ENCODE peak calls at places on chromosomes 3 and 15, in five cellular contexts. H, W, L, Z and M are unnamed samples.

GRCh38 chr3:48086736-48087470 is 70.7 kb upstream of the MAP4 start:
- DNase-seq in Z (no peak), H (no peak), W (peak), L (no peak), M (no peak)

GRCh38 chr3:101629219-101629618 is 47.7 kb downstream of the ZBTB11 start:
- DNase-seq in W (no peak), Z (no peak), L (no peak), H (no peak), M (no peak)

GRCh38 chr15:56243117-56243773 is 434 bp downstream of the RFX7 start:
- DNase-seq in L (peak), H (peak), Z (peak), W (peak), M (peak)

GRCh38 chr3:129418041-129418973 is 10.1 kb downstream of the EFCAB12 start:
- DNase-seq in L (no peak), W (no peak), H (no peak), Z (no peak), M (no peak)

GRCh38 chr3:25567806-25568524 is 96.7 kb downstream of the TOP2B start:
- DNase-seq in L (no peak), Z (no peak), H (no peak), W (no peak), M (no peak)

GRCh38 chr3:76961284-76961683 is 78.6 kb upstream of the ROBO2 start:
- DNase-seq in L (no peak), W (no peak), H (no peak), Z (no peak), M (no peak)

GRCh38 chr3:164903820-164904451 is 174.4 kb downstream of the SI start:
- DNase-seq in Z (no peak), L (no peak), H (no peak), W (no peak), M (no peak)

GRCh38 chr3:127472506-127472905 is 118.0 kb downstream of the TPRA1 start:
- DNase-seq in H (no peak), Z (no peak), W (no peak), L (no peak), M (no peak)

GRCh38 chr15:48190932-48191573 is 412 bp upstream of the CTXN2 start:
- DNase-seq in L (peak), Z (peak), W (peak), H (peak), M (peak)

GRCh38 chr3:197692641-197693040 is 44.1 kb downstream of the RUBCN start:
- DNase-seq in H (no peak), Z (no peak), L (no peak), W (peak), M (peak)

GRCh38 chr3:183114779-183115178 is 15.5 kb upstream of the MCCC1 start:
- DNase-seq in W (no peak), L (no peak), H (peak), Z (no peak), M (no peak)

GRCh38 chr15:83578706-83579105 is 75.2 kb upstream of the ADAMTSL3 start:
- DNase-seq in W (no peak), H (no peak), Z (no peak), L (no peak), M (no peak)

GRCh38 chr3:177979684-177980083 is 556.6 kb upstream of the KCNMB2 start:
- DNase-seq in L (no peak), Z (no peak), W (no peak), H (no peak), M (no peak)

GRCh38 chr3:68088216-68088615 is 433.8 kb upstream of the SUCLG2 start:
- DNase-seq in W (no peak), Z (no peak), H (no peak), L (peak), M (no peak)

GRCh38 chr3:97131476-97131875 is 317.1 kb downstream of the EPHA6 start:
- DNase-seq in Z (no peak), W (no peak), L (no peak), H (no peak), M (no peak)

GRCh38 chr15:100994597-100995446 is 75.7 kb downstream of the LRRK1 start:
- DNase-seq in W (no peak), Z (no peak), H (no peak), L (no peak), M (no peak)

GRCh38 chr3:170079466-170080165 is 41.8 kb downstream of the GPR160 start:
- DNase-seq in H (no peak), Z (no peak), W (no peak), L (no peak), M (peak)

GRCh38 chr3:20080956-20081554 is 40.8 kb downstream of the KAT2B start:
- DNase-seq in W (no peak), L (peak), Z (peak), H (no peak), M (no peak)

GRCh38 chr3:90033242-90033641 is 925.8 kb downstream of the EPHA3 start:
- DNase-seq in W (no peak), Z (no peak), H (no peak), L (no peak), M (peak)

GRCh38 chr15:94081829-94082228 is 149.5 kb upstream of the MCTP2 start:
- DNase-seq in Z (no peak), H (no peak), W (no peak), L (no peak), M (no peak)

GRCh38 chr3:63763156-63763555 is 55.9 kb upstream of the C3orf49 start:
- DNase-seq in Z (no peak), W (peak), H (no peak), L (no peak), M (peak)

GRCh38 chr3:54917172-54917571 is 10.7 kb downstream of the LRTM1 start:
- DNase-seq in H (no peak), Z (no peak), L (no peak), W (no peak), M (no peak)

GRCh38 chr3:103672346-103672745 is 1237.5 kb downstream of the ZPLD1 start:
- DNase-seq in W (no peak), Z (no peak), L (no peak), H (no peak), M (no peak)

GRCh38 chr3:138950701-138951100 is 3.7 kb downstream of the FOXL2NB start:
- DNase-seq in H (no peak), W (no peak), L (no peak), Z (no peak), M (no peak)

GRCh38 chr15:37891754-37892368 is 42.6 kb upstream of the TMCO5A start:
- DNase-seq in H (peak), Z (peak), W (peak), L (no peak), M (peak)

GRCh38 chr3:54957711-54958110 is 29.9 kb upstream of the LRTM1 start:
- DNase-seq in W (no peak), H (no peak), Z (no peak), L (no peak), M (no peak)

GRCh38 chr3:42491876-42492507 is 10.5 kb upstream of the VIPR1 start:
- DNase-seq in Z (peak), W (no peak), H (no peak), L (no peak), M (no peak)

GRCh38 chr3:138400651-138401070 is 33.8 kb upstream of the ESYT3 start:
- DNase-seq in H (no peak), L (no peak), Z (peak), W (no peak), M (no peak)

GRCh38 chr15:42367041-42367440 is 7.7 kb downstream of the CAPN3 start:
- DNase-seq in L (no peak), W (peak), H (no peak), Z (no peak), M (no peak)

GRCh38 chr3:65604863-65605526 is 433.7 kb downstream of the MAGI1 start:
- DNase-seq in W (peak), H (no peak), L (no peak), Z (no peak), M (peak)

GRCh38 chr3:72903004-72903403 is 15.2 kb downstream of the GXYLT2 start:
- DNase-seq in H (no peak), W (peak), L (no peak), Z (no peak), M (no peak)

GRCh38 chr15:72200395-72201237 is 3.0 kb upstream of the GRAMD2A start:
- DNase-seq in L (no peak), H (no peak), Z (no peak), W (no peak), M (no peak)

GRCh38 chr3:57086201-57086600 is 25.7 kb downstream of the SPATA12 start:
- DNase-seq in Z (no peak), H (no peak), L (no peak), W (peak), M (no peak)

GRCh38 chr3:158260392-158260791 is 150.5 kb downstream of the RSRC1 start:
- DNase-seq in L (no peak), H (no peak), W (no peak), Z (no peak), M (no peak)

GRCh38 chr3:149763565-149763964 is 11.3 kb upstream of the COMMD2 start:
- DNase-seq in W (no peak), Z (no peak), H (no peak), L (no peak), M (no peak)

DNA sequence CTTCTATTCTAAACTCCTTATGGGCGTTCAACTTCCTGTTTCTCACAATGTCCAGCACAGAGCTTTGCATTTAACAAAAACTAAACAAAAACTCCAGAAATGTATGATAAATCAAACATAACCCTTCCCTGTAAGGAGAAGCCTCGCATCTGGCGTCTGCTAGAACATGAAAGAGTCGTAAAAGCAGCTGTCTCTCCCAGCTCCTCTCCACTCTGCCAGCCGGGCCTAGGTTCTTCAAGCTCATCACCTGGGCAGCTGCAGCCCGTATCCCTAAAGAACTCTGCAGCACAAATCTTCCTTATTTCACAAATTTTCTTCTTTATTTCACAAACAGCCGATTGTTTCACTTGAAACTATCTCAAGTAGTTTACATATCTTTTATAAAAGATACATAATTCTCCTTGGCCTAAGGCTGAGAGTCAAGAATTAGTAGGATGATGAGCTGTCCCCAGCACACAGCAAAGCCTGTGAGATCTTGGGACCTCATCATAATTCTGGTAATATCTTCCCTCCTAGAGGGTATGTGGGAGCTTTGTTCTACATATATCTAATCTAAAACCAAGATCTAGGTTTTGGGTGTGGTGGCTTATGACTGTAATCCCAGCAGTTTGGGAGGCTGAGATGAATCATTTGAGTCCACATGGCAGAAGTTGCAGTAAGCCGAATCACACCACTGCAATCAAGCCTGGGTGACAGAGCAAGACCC is 35.3 kb downstream of the ANXA2 start:
- DNase-seq in H (no peak), Z (no peak), W (peak), L (no peak), M (no peak)
- H3K27ac ChIP-seq in H (no peak), Z (no peak), W (peak), L (no peak), M (peak)

DNA sequence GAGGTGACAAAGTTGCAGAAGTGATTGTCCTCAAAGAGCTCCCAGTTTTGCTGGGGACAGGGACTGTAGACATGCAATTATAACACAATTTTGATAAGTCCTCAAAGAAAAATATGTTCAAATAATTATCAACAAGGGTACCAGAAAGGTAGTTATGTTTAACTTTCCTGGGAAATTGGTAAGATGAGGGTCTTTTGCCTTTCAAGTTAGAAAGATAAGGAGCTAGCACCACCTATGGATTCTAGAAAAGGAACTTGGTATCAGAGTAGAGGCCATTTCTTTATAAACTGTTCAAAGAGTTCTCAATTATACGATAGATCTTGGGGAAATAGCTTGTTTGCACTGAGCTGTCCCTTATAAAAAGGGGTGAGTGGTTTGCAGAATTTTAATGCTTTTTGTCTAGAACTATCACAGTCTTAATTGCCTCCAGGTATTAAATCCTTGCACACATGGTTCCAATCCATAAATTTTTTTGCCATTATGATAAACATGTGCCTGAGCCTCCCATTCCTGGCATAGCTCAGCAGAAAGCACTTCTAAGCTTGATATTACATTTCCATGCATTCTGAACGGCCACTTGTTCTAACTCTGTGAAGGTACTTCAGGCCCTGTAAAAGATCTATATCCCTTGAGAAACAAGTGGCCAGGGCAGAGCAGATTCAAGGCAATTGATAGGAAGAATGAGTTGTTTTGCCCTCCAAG is 247.5 kb upstream of the LRIG1 start:
- DNase-seq in H (no peak), L (no peak), Z (no peak), W (no peak), M (no peak)
- H3K4me3 ChIP-seq in H (no peak), L (no peak), Z (no peak), W (no peak), M (no peak)

DNA sequence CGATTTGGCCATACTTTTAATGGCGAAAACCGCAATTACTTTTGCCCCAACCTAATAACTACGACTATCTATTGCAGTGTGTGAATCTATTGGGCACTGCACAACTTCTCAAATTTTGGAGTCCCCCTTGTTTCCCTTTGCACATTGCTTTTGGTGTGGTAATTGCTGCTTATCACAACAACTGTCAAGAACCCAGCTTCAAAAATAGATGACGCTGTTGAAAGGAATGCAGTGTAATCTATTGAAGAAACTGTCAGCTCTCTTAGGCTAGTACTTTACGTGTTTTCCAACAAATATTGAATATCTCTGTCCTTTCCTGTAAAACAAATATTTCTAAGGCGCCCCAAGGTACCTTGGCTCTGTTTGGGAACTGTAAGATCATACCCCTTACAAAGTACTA is 222.8 kb upstream of the UBE2E2 start:
- DNase-seq in Z (no peak), L (no peak), H (no peak), W (peak), M (no peak)
- H3K27ac ChIP-seq in Z (no peak), L (no peak), H (no peak), W (no peak), M (no peak)

GRCh38 chr15:99507732-99508571 is 57.8 kb upstream of the MEF2A start:
- DNase-seq in Z (no peak), W (peak), H (no peak), L (no peak), M (no peak)
- H3K4me3 ChIP-seq in Z (no peak), W (no peak), H (no peak), L (no peak), M (no peak)

GRCh38 chr15:34366271-34367043 is 539 bp downstream of the LPCAT4 start:
- DNase-seq in L (peak), W (peak), H (peak), Z (peak), M (peak)
- H3K27ac ChIP-seq in L (peak), W (peak), H (peak), Z (peak), M (peak)

DNA sequence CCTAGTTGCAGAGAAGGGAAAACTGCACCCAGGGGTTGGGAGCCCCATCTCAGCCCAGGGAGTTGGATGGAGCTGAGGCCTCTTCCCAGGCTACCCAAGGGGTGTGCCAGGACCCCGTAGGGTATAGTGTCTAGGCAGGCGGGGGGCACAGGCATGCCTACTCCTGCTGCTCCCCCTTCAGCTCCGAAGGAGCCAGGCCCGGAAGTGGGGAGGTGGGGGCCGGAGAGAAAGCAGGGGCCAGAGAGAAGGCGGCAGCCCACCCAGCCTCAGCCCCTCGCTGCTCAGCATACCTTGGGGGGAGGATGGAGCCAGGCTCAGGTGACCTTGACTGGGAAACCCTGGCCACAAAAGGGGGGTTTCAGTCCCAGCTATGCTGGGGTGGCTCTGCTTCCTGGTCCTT is 1.4 kb downstream of the SEMA3F start:
- DNase-seq in Z (no peak), W (no peak), H (no peak), L (no peak), M (no peak)
- H3K4me3 ChIP-seq in Z (peak), W (peak), H (peak), L (no peak), M (peak)

GRCh38 chr3:69791111-69791510 is 51.8 kb downstream of the MITF start:
- DNase-seq in W (peak), L (no peak), H (no peak), Z (no peak), M (no peak)
- H3K27ac ChIP-seq in W (peak), L (peak), H (no peak), Z (peak), M (no peak)

GRCh38 chr15:52798529-52799101 is 8.5 kb upstream of the ONECUT1 start:
- DNase-seq in L (no peak), Z (no peak), W (no peak), H (peak), M (no peak)
- H3K4me3 ChIP-seq in L (no peak), Z (no peak), W (no peak), H (no peak), M (no peak)